ENCODE peak calls at places on chromosomes 16 and 17, in six cellular contexts. E is neuronal stem cell, P is mesendoderm, G is trophoblast cell, J is IMR-90, Y is mesenchymal stem cell. D is an unnamed sample.

GRCh38 chr16:84013787-84014569 is 28.6 kb downstream of the SLC38A8 start:
- DNase-seq in P (peak; percentile 100), J (peak; percentile 2), G (peak; percentile 39), Y (peak; percentile 61), E (peak; percentile 90), D (peak; percentile 99)

GRCh38 chr16:85611455-85612190 is 1.5 kb upstream of the GSE1 start:
- DNase-seq in E (peak; percentile 53), G (peak; percentile 80), Y (peak; percentile 85), J (peak; percentile 74), P (peak; percentile 83), D (peak; percentile 70)

GRCh38 chr16:9099131-9099625 is 7.7 kb downstream of the HAPSTR1 start:
- DNase-seq in J (peak; percentile 68), Y (peak; percentile 53), P (no peak), E (no peak), G (peak; percentile 47), D (no peak)

GRCh38 chr16:17526956-17527355 is 56.2 kb upstream of the XYLT1 start:
- DNase-seq in J (no peak), G (no peak), P (no peak), E (no peak), Y (no peak), D (no peak)

GRCh38 chr17:59377410-59377809 is 46.0 kb downstream of the YPEL2 start:
- DNase-seq in G (no peak), P (no peak), E (no peak), Y (no peak), J (peak; percentile 49), D (no peak)

GRCh38 chr17:39551879-39552278 is 55.8 kb downstream of the NEUROD2 start:
- DNase-seq in G (no peak), E (no peak), J (peak; percentile 42), P (no peak), Y (no peak), D (no peak)

GRCh38 chr17:34862384-34862783 is 98.9 kb downstream of the CCT6B start:
- DNase-seq in E (no peak), Y (no peak), P (peak; percentile 25), G (no peak), J (no peak), D (no peak)

GRCh38 chr17:31398381-31399275 is 7.2 kb downstream of the RAB11FIP4 start:
- DNase-seq in E (no peak), J (no peak), G (no peak), P (no peak), Y (no peak), D (peak; percentile 25)

GRCh38 chr17:76139801-76140660 is 1.0 kb downstream of the FOXJ1 start:
- DNase-seq in J (no peak), E (no peak), P (peak; percentile 52), G (no peak), Y (no peak), D (peak; percentile 64)

GRCh38 chr17:13995856-13996635 is 73.3 kb upstream of the COX10 start:
- DNase-seq in G (no peak), P (no peak), Y (peak; percentile 61), E (no peak), J (no peak), D (no peak)

GRCh38 chr16:28218109-28218508 is 6.3 kb upstream of the XPO6 start:
- DNase-seq in E (no peak), J (peak; percentile 52), P (peak; percentile 84), G (peak; percentile 70), Y (peak; percentile 56), D (peak; percentile 69)

GRCh38 chr17:38551121-38551520 is 54.6 kb downstream of the SRCIN1 start:
- DNase-seq in G (no peak), E (no peak), J (no peak), Y (no peak), P (no peak), D (no peak)

GRCh38 chr17:58643147-58643546 is 48.7 kb downstream of the TEX14 start:
- DNase-seq in E (no peak), J (peak; percentile 86), P (no peak), G (no peak), Y (peak; percentile 39), D (no peak)

GRCh38 chr17:19304209-19304608 is 58.3 kb downstream of the B9D1 start:
- DNase-seq in Y (peak; percentile 88), E (no peak), P (no peak), G (peak; percentile 34), J (peak; percentile 79), D (no peak)

GRCh38 chr17:7083592-7083991 is 3.5 kb upstream of the CLEC10A start:
- DNase-seq in Y (no peak), E (no peak), J (peak; percentile 17), P (no peak), G (no peak), D (no peak)

GRCh38 chr17:70076189-70076588 is 1.2 kb downstream of the KCNJ16 start:
- DNase-seq in P (no peak), J (peak; percentile 21), G (no peak), Y (no peak), E (no peak), D (no peak)

GRCh38 chr17:50602514-50603235 is 32.0 kb upstream of the ABCC3 start:
- DNase-seq in G (no peak), J (no peak), P (no peak), E (no peak), Y (no peak), D (no peak)

GRCh38 chr16:4612977-4613635 is 1.6 kb downstream of the UBALD1 start:
- DNase-seq in G (peak; percentile 97), Y (peak; percentile 14), P (peak; percentile 45), J (no peak), E (no peak), D (peak; percentile 46)

GRCh38 chr17:62644487-62645173 is 17.2 kb downstream of the MRC2 start:
- DNase-seq in Y (no peak), J (no peak), E (peak; percentile 38), P (peak; percentile 78), G (peak; percentile 84), D (peak; percentile 91)

GRCh38 chr16:84062734-84063640 is 20.4 kb upstream of the SLC38A8 start:
- DNase-seq in G (peak; percentile 77), Y (peak; percentile 81), E (peak; percentile 86), J (peak; percentile 74), P (peak; percentile 98), D (peak; percentile 95)

GRCh38 chr17:56549501-56549900 is 44.0 kb upstream of the NOG start:
- DNase-seq in Y (no peak), E (no peak), P (no peak), G (no peak), J (no peak), D (no peak)

GRCh38 chr16:56610017-56610608 is 1.7 kb downstream of the MT2A start:
- DNase-seq in P (peak; percentile 32), Y (peak; percentile 96), E (no peak), J (peak; percentile 97), G (peak; percentile 50), D (no peak)

GRCh38 chr16:67842509-67843342 is 606 bp downstream of the THAP11 start:
- DNase-seq in E (peak; percentile 50), J (peak; percentile 46), G (peak; percentile 54), P (peak; percentile 84), Y (peak; percentile 82), D (peak; percentile 68)

GRCh38 chr17:74671031-74671771 is 41.5 kb downstream of the CD300LF start:
- DNase-seq in Y (peak; percentile 74), E (peak; percentile 95), P (peak; percentile 94), J (peak; percentile 58), G (peak; percentile 80), D (peak; percentile 97)

DNA sequence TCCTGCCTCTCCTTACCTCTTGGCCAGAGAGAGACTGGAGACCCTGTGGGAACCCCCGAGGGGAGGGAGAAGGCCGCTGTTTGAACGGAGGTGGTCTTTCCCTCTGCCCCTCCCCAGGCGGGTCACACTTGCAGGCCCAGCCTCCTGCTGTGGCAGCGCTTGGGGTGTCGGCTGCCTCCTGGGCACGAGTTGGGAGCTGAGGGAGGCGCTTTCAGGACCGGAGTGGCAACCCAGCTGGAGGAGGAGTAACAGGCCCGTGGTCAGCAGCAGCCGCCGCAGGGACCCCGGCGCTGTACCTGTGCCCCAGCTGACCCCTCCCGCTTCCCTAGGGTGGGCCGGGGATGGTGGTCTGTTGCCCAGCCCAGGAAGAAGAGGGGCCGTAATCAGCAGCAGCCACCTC is 278.3 kb downstream of the SEC14L1 start:
- DNase-seq in P (no peak), E (no peak), J (no peak), G (no peak), Y (no peak), D (no peak)
- H3K4ac ChIP-seq in P (no peak overlapping the region), E (no peak overlapping the region), J (no peak overlapping the region), G (no peak overlapping the region), Y (no peak overlapping the region), D (no peak overlapping the region)

GRCh38 chr17:47848198-47848513 is 2.8 kb downstream of the SP6 start:
- DNase-seq in P (no peak), G (no peak), E (no peak), Y (no peak), J (no peak), D (no peak)

GRCh38 chr17:47844814-47845453 is 3.9 kb upstream of the SCRN2 start:
- DNase-seq in Y (peak; percentile 37), J (peak; percentile 18), P (no peak), G (peak; percentile 33), E (no peak), D (no peak)

GRCh38 chr17:47850373-47850691 is 631 bp downstream of the SP6 start:
- DNase-seq in E (no peak), G (no peak), Y (no peak), P (no peak), J (no peak), D (no peak)

GRCh38 chr17:47846741-47847340 is 4.1 kb downstream of the SP6 start:
- DNase-seq in P (no peak), Y (no peak), J (no peak), E (no peak), G (peak; percentile 23), D (peak; percentile 72)

GRCh38 chr17:47847341-47848197 is 3.4 kb downstream of the SP6 start:
- DNase-seq in J (no peak), Y (no peak), E (no peak), P (peak; percentile 78), G (peak; percentile 30), D (peak; percentile 93)
- H4K8ac ChIP-seq in J (no peak overlapping the region), Y (no peak overlapping the region), E (no peak overlapping the region), P (no peak overlapping the region), G (peak overlapping the region; percentile 15), D (no peak overlapping the region)

GRCh38 chr17:778096-778495 is 4.0 kb downstream of the GLOD4 start:
- DNase-seq in E (no peak), P (no peak), Y (no peak), J (no peak), G (no peak), D (no peak)
- H2BK120ac ChIP-seq in E (no peak overlapping the region), P (no peak overlapping the region), Y (no peak overlapping the region), J (no peak overlapping the region), G (no peak overlapping the region), D (no peak overlapping the region)

GRCh38 chr16:72355561-72355960 is 183.6 kb upstream of the PMFBP1 start:
- DNase-seq in E (no peak), P (no peak), G (no peak), Y (no peak), J (peak; percentile 51), D (no peak)
- H3K4ac ChIP-seq in E (no peak overlapping the region), P (no peak overlapping the region), G (no peak overlapping the region), Y (no peak overlapping the region), J (no peak overlapping the region), D (no peak overlapping the region)

GRCh38 chr16:88338111-88338510 is 44.6 kb upstream of the ZNF469 start:
- DNase-seq in J (no peak), G (no peak), E (no peak), Y (no peak), P (peak; percentile 59), D (no peak)
- H4K8ac ChIP-seq in J (peak overlapping the region; percentile 22), G (no peak overlapping the region), E (no peak overlapping the region), Y (no peak overlapping the region), P (no peak overlapping the region), D (no peak overlapping the region)